ENCODE peak calls at places on chromosomes 12 and 14, in nine cellular contexts. M is ascending aorta; T is PC-3; H is CD4-positive, CD25-positive, alpha-beta regulatory T cell; I is Peyer's patch; S is A673; N is right lobe of liver; R is pancreas; W is A549. J is an unnamed sample.

GRCh38 chr12:114933428-114934160 is 249.6 kb upstream of the TBX3 start:
- DNase-seq in N (no peak), R (no peak), M (no peak), W (peak), S (no peak), I (no peak), H (no peak), T (peak), J (no peak)

GRCh38 chr12:131007031-131007793 is 53.5 kb downstream of the ADGRD1 start:
- DNase-seq in I (no peak), S (no peak), M (no peak), W (no peak), R (no peak), H (no peak), N (peak), T (no peak), J (no peak)

GRCh38 chr14:92259613-92260357 is 63.2 kb upstream of the SLC24A4 start:
- DNase-seq in H (no peak), W (no peak), T (no peak), S (no peak), R (no peak), N (no peak), I (no peak), M (no peak), J (peak)

GRCh38 chr12:2997989-2998670 is 38.9 kb downstream of the TEAD4 start:
- DNase-seq in H (no peak), R (no peak), M (no peak), I (peak), W (no peak), S (no peak), N (no peak), T (no peak), J (no peak)

GRCh38 chr12:11724888-11725310 is 75.4 kb downstream of the ETV6 start:
- DNase-seq in S (peak), H (no peak), M (no peak), N (no peak), I (no peak), T (no peak), R (no peak), W (no peak), J (no peak)

GRCh38 chr12:45244561-45245348 is 28.9 kb downstream of the ANO6 start:
- DNase-seq in N (no peak), M (no peak), R (no peak), H (no peak), T (no peak), W (no peak), S (peak), I (no peak), J (no peak)

GRCh38 chr12:51913071-51914033 is 6.0 kb downstream of the ACVRL1 start:
- DNase-seq in M (no peak), T (no peak), R (no peak), I (no peak), S (no peak), H (no peak), N (no peak), W (no peak), J (no peak)

GRCh38 chr14:38342803-38343202 is 86.9 kb upstream of the CLEC14A start:
- DNase-seq in W (no peak), H (no peak), T (peak), N (no peak), S (no peak), M (no peak), I (no peak), R (no peak), J (no peak)

GRCh38 chr14:58167057-58167456 is 15.0 kb upstream of the ARMH4 start:
- DNase-seq in M (no peak), N (no peak), H (no peak), W (no peak), R (no peak), S (no peak), I (no peak), T (no peak), J (no peak)

GRCh38 chr12:116222358-116222757 is 55.1 kb downstream of the MED13L start:
- DNase-seq in W (no peak), S (peak), I (no peak), H (no peak), R (peak), M (peak), T (peak), N (peak), J (peak)

GRCh38 chr14:103188691-103189480 is 65.6 kb downstream of the TNFAIP2 start:
- DNase-seq in S (peak), I (peak), H (no peak), M (peak), W (no peak), T (no peak), R (peak), N (no peak), J (peak)

GRCh38 chr14:88802596-88802995 is 9.8 kb upstream of the EML5 start:
- DNase-seq in I (no peak), M (no peak), S (peak), W (no peak), H (no peak), T (no peak), N (no peak), R (no peak), J (no peak)

GRCh38 chr14:57362356-57362755 is 28.0 kb upstream of the NAA30 start:
- DNase-seq in S (no peak), H (no peak), R (no peak), N (no peak), W (no peak), I (no peak), T (peak), M (no peak), J (no peak)

GRCh38 chr14:69695664-69696527 is 71.0 kb upstream of the SRSF5 start:
- DNase-seq in R (peak), H (no peak), W (no peak), M (no peak), S (no peak), N (no peak), I (no peak), T (no peak), J (peak)

GRCh38 chr12:16348435-16349131 is 1.1 kb downstream of the MGST1 start:
- DNase-seq in R (no peak), M (no peak), N (no peak), T (no peak), H (no peak), I (no peak), S (no peak), W (no peak), J (no peak)

GRCh38 chr12:78229491-78230209 is 399.0 kb downstream of the NAV3 start:
- DNase-seq in N (peak), H (no peak), I (no peak), W (peak), T (peak), M (no peak), S (peak), R (peak), J (peak)

GRCh38 chr14:60922050-60922449 is 58.8 kb downstream of the TRMT5 start:
- DNase-seq in S (peak), W (no peak), M (no peak), H (no peak), I (no peak), N (no peak), R (no peak), T (peak), J (no peak)

GRCh38 chr12:121719926-121720414 is 7.4 kb downstream of the TMEM120B start:
- DNase-seq in M (no peak), T (peak), H (no peak), N (no peak), R (no peak), S (peak), W (no peak), I (no peak), J (no peak)

GRCh38 chr12:117042171-117042809 is 56.9 kb downstream of the TESC start:
- DNase-seq in R (no peak), S (no peak), H (no peak), I (no peak), N (no peak), W (peak), T (no peak), M (no peak), J (peak)

GRCh38 chr12:6861391-6861790 is 5.9 kb upstream of the TPI1 start:
- DNase-seq in I (no peak), N (no peak), M (no peak), H (no peak), W (no peak), T (no peak), R (no peak), S (no peak), J (no peak)

GRCh38 chr14:95597784-95598204 is 62.9 kb downstream of the GLRX5 start:
- DNase-seq in M (no peak), N (no peak), W (no peak), I (no peak), R (no peak), T (no peak), H (no peak), S (peak), J (peak)

GRCh38 chr12:28424965-28425364 is 234.7 kb downstream of the CCDC91 start:
- DNase-seq in S (no peak), H (no peak), I (no peak), W (no peak), R (peak), M (no peak), T (no peak), N (no peak), J (peak)

GRCh38 chr12:13187399-13187798 is 9.1 kb upstream of the EMP1 start:
- DNase-seq in H (no peak), R (no peak), T (peak), W (peak), I (no peak), S (no peak), N (no peak), M (no peak), J (no peak)

GRCh38 chr14:90388982-90389381 is 7.8 kb upstream of the CALM1 start:
- DNase-seq in R (no peak), I (no peak), S (no peak), H (no peak), M (no peak), N (no peak), T (peak), W (no peak), J (no peak)

GRCh38 chr14:68892961-68893360 is 86.1 kb downstream of the ACTN1 start:
- DNase-seq in W (no peak), H (no peak), R (no peak), I (peak), S (no peak), T (no peak), M (no peak), N (no peak), J (no peak)

GRCh38 chr14:73833530-73834257 is 17.9 kb upstream of the PTGR2 start:
- DNase-seq in T (no peak), S (no peak), N (peak), H (no peak), I (no peak), R (peak), W (no peak), M (peak), J (no peak)

DNA sequence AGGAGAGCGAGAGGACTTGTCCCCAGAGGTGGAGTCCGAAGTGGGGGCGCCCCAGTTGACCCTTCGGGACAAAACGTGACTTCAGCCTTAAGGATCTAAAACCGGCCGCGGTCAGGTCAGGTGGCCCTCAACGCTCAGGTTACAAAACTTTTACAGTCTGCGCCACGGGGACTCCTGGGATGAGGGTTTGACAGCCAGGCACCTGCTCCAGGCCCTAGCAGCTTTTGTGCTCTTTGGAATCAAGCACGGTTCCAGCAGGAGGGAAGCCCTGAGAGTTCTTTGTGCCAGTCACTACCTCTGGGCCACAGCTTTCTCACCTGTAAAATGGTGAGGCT is 337 bp downstream of the ZC2HC1C start:
- DNase-seq in R (no peak), H (no peak), N (no peak), I (no peak), S (no peak), W (no peak), M (no peak), T (no peak), J (no peak)
- H3K4me3 ChIP-seq in R (peak), H (no peak), N (peak), I (peak), S (peak), W (peak), M (peak), T (peak), J (peak)

GRCh38 chr14:72611956-72612500 is 281.9 kb downstream of the DPF3 start:
- DNase-seq in T (no peak), S (no peak), N (no peak), I (no peak), W (no peak), H (no peak), M (peak), R (no peak), J (no peak)

GRCh38 chr14:72613196-72613974 is 280.5 kb downstream of the DPF3 start:
- DNase-seq in I (no peak), R (peak), M (peak), S (no peak), H (no peak), N (peak), W (no peak), T (peak), J (no peak)

GRCh38 chr14:72610831-72611200 is 283.1 kb downstream of the DPF3 start:
- DNase-seq in M (no peak), I (no peak), N (no peak), T (no peak), S (no peak), W (no peak), R (no peak), H (no peak), J (no peak)

GRCh38 chr14:72610096-72610830 is 283.6 kb downstream of the DPF3 start:
- DNase-seq in N (no peak), W (no peak), I (no peak), S (no peak), M (peak), R (no peak), H (no peak), T (no peak), J (no peak)

DNA sequence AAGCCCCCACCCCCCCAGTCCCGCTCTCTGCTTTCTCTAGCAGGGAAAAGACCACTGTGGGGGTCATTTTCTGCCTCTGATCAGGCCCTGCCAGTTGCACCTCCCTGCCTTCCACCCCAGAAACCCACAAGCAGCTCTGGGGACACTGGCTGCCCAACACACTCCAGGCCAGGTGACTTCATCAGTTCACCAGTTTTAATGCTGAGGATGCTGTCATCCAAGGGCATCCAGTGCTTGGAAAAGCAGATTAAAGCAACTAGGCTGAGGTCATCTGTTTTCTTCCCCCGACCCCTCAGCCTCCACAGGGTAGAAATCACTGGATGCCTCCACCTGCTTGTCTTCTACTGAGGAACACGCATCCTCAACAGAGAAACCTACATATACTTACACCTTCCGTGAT is 282.4 kb downstream of the DPF3 start:
- DNase-seq in H (no peak), T (no peak), S (no peak), W (no peak), I (no peak), N (no peak), R (no peak), M (peak), J (no peak)
- H3K27ac ChIP-seq in H (no peak), T (no peak), S (no peak), W (no peak), I (no peak), N (no peak), R (no peak), M (no peak), J (no peak)

DNA sequence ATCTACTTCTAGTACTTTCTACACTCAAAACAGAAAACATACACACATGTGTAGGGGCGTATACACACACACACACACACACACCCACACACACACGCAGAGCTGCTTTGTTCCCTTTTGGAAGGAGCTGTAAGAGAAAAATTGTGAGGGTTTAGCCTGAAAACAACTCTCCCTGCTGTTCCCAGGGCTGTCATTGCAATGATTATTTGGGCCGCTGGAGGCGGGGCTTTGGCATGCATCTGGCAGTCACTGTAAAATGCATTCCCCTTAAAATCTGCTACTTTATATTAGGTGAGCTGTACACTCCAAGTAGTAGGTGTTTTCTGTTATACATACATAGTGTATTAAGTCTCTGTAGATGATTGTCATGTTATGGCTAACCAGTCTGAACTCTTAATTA is 29.1 kb upstream of the SLC38A2 start:
- DNase-seq in S (peak), T (no peak), H (no peak), M (peak), N (no peak), W (no peak), I (no peak), R (no peak), J (no peak)
- H3K4me3 ChIP-seq in S (no peak), T (no peak), H (no peak), M (no peak), N (no peak), W (no peak), I (no peak), R (no peak), J (no peak)

GRCh38 chr12:108641446-108642268 is 8.0 kb upstream of the SELPLG start:
- DNase-seq in S (no peak), T (no peak), I (no peak), N (no peak), M (no peak), W (no peak), R (no peak), H (no peak), J (no peak)

GRCh38 chr12:108644743-108645120 is 11.0 kb upstream of the SELPLG start:
- DNase-seq in H (no peak), N (no peak), S (no peak), R (no peak), M (peak), I (no peak), T (no peak), W (no peak), J (no peak)

GRCh38 chr12:108642269-108642870 is 8.7 kb upstream of the SELPLG start:
- DNase-seq in M (no peak), R (no peak), T (no peak), H (no peak), S (no peak), I (no peak), W (no peak), N (peak), J (no peak)

GRCh38 chr12:108643941-108644742 is 10.4 kb upstream of the SELPLG start:
- DNase-seq in I (no peak), R (peak), N (peak), T (peak), W (peak), M (peak), H (no peak), S (no peak), J (no peak)

GRCh38 chr12:108642899-108643654 is 9.4 kb upstream of the SELPLG start:
- DNase-seq in W (no peak), I (no peak), M (no peak), H (no peak), S (no peak), T (no peak), R (no peak), N (no peak), J (no peak)
- H3K27ac ChIP-seq in W (peak), I (no peak), M (peak), H (no peak), S (no peak), T (no peak), R (no peak), N (no peak), J (no peak)

GRCh38 chr12:57781801-57782200 is 786 bp upstream of the TSFM start:
- DNase-seq in M (no peak), H (no peak), S (no peak), I (no peak), R (no peak), N (no peak), W (no peak), T (no peak), J (no peak)

GRCh38 chr12:57781241-57781640 is 1.3 kb upstream of the TSFM start:
- DNase-seq in W (no peak), R (no peak), H (no peak), T (no peak), M (peak), S (no peak), N (no peak), I (no peak), J (no peak)

GRCh38 chr12:57782608-57783465 is at the start of gene TSFM:
- DNase-seq in N (peak), R (peak), M (peak), I (peak), S (peak), W (peak), H (peak), T (peak), J (peak)

GRCh38 chr12:57783466-57783801 is 847 bp downstream of the TSFM start:
- DNase-seq in N (no peak), M (no peak), W (no peak), S (no peak), R (no peak), T (no peak), H (no peak), I (no peak), J (no peak)

DNA sequence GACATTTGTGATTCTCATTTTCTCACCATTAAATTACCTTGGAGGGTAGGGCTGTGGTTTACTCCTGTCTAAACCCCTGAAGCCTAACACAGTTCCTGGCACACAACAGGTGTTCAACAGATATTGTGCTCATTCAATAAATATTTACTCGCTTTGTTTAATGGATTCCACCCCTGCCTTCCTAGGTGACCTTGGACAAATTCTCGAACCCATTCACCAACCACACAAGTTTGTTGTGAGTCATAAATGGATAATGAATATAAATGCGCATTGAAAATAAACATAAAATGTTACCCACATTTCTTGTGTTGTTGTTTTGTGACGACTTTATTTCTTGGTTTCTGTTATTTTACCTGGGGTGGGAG is 362 bp upstream of the TSFM start:
- DNase-seq in M (no peak), S (no peak), R (peak), W (no peak), H (no peak), T (no peak), N (no peak), I (no peak), J (no peak)
- H3K4me3 ChIP-seq in M (peak), S (peak), R (peak), W (no peak), H (peak), T (peak), N (no peak), I (peak), J (no peak)

GRCh38 chr12:93113317-93114006 is 184.4 kb upstream of the EEA1 start:
- DNase-seq in H (no peak), W (no peak), S (no peak), R (no peak), M (no peak), N (no peak), T (no peak), I (no peak), J (no peak)
- H3K27ac ChIP-seq in H (no peak), W (no peak), S (no peak), R (no peak), M (peak), N (no peak), T (no peak), I (no peak), J (no peak)

GRCh38 chr14:67497716-67498115 is 9.2 kb upstream of the TMEM229B start:
- DNase-seq in N (no peak), H (no peak), W (no peak), T (no peak), M (no peak), S (no peak), R (no peak), I (no peak), J (no peak)

GRCh38 chr14:67493092-67493717 is 4.7 kb upstream of the TMEM229B start:
- DNase-seq in I (no peak), N (no peak), W (no peak), R (no peak), T (no peak), S (no peak), M (no peak), H (no peak), J (no peak)

GRCh38 chr14:67500981-67501380 is 12.5 kb upstream of the TMEM229B start:
- DNase-seq in S (no peak), T (no peak), H (no peak), M (no peak), I (no peak), N (no peak), W (no peak), R (no peak), J (no peak)

GRCh38 chr14:67495827-67496226 is 7.3 kb upstream of the TMEM229B start:
- DNase-seq in H (no peak), N (no peak), I (no peak), M (no peak), R (no peak), W (no peak), T (no peak), S (no peak), J (no peak)

GRCh38 chr14:67497216-67497615 is 8.7 kb upstream of the TMEM229B start:
- DNase-seq in T (no peak), I (no peak), S (no peak), R (no peak), H (no peak), N (no peak), W (no peak), M (no peak), J (no peak)
- H3K4me3 ChIP-seq in T (no peak), I (no peak), S (no peak), R (no peak), H (no peak), N (no peak), W (no peak), M (no peak), J (no peak)

GRCh38 chr14:104556256-104557021 is 23.1 kb upstream of the C14orf180 start:
- DNase-seq in H (no peak), W (no peak), M (peak), I (peak), N (peak), S (no peak), T (no peak), R (no peak), J (no peak)
- H3K27ac ChIP-seq in H (no peak), W (no peak), M (no peak), I (no peak), N (no peak), S (no peak), T (no peak), R (no peak), J (no peak)

GRCh38 chr12:54140958-54141388 is 47.8 kb downstream of the SMUG1 start:
- DNase-seq in R (no peak), N (no peak), H (no peak), S (no peak), W (no peak), M (peak), T (no peak), I (no peak), J (no peak)
- H3K4me3 ChIP-seq in R (no peak), N (no peak), H (no peak), S (no peak), W (no peak), M (peak), T (no peak), I (no peak), J (no peak)